ENCODE peak calls at places on chromosomes 11 and 22, in eight cellular contexts. F is psoas muscle; W is fibroblast of lung; A is SW480; B is fibroblast of the conjunctiva; K is naive thymus-derived CD4-positive, alpha-beta T cell; O is NCI-H774; D is cardiac muscle cell. E is an unnamed sample.

GRCh38 chr11:12214751-12215150 is 104.4 kb downstream of the MICAL2 start:
- DNase-seq in A (no peak), W (peak), B (no peak), D (no peak), F (no peak), O (no peak), K (no peak), E (no peak)

GRCh38 chr11:96524475-96524874 is 134.7 kb downstream of the JRKL start:
- DNase-seq in K (no peak), F (no peak), A (no peak), O (no peak), W (peak), B (no peak), D (peak), E (no peak)

GRCh38 chr11:66331542-66332370 is 4.5 kb downstream of the RIN1 start:
- DNase-seq in D (peak), O (no peak), K (no peak), B (no peak), A (no peak), W (no peak), F (peak), E (no peak)

GRCh38 chr11:2758751-2759150 is 59.0 kb upstream of the KCNQ1OT1 start:
- DNase-seq in B (no peak), A (no peak), K (no peak), O (no peak), F (no peak), W (no peak), D (no peak), E (no peak)

GRCh38 chr11:95230054-95231034 is 658 bp downstream of the SESN3 start:
- DNase-seq in A (peak), K (peak), F (peak), D (peak), O (no peak), W (peak), B (no peak), E (peak)

GRCh38 chr11:17519031-17519430 is 25.2 kb downstream of the USH1C start:
- DNase-seq in F (no peak), W (no peak), K (no peak), A (no peak), B (no peak), D (no peak), O (no peak), E (no peak)

GRCh38 chr11:9754041-9754471 is 90.2 kb downstream of the SWAP70 start:
- DNase-seq in A (no peak), O (no peak), D (no peak), W (no peak), B (no peak), K (no peak), F (no peak), E (no peak)

GRCh38 chr11:11973866-11974265 is 34.6 kb downstream of the DKK3 start:
- DNase-seq in D (peak), O (no peak), W (no peak), F (no peak), B (no peak), K (no peak), A (no peak), E (no peak)

GRCh38 chr22:28923826-28924732 is 40.7 kb downstream of the ZNRF3 start:
- DNase-seq in A (peak), B (no peak), D (no peak), K (no peak), O (peak), F (peak), W (no peak), E (peak)

GRCh38 chr11:76629133-76629852 is 41.3 kb downstream of the LRRC32 start:
- DNase-seq in A (no peak), O (no peak), K (no peak), F (peak), B (no peak), W (peak), D (no peak), E (no peak)

GRCh38 chr11:10398525-10398924 is 56.5 kb upstream of the AMPD3 start:
- DNase-seq in B (no peak), W (no peak), A (no peak), F (no peak), O (no peak), D (no peak), K (no peak), E (peak)

GRCh38 chr22:30226192-30226832 is 20.2 kb downstream of the LIF start:
- DNase-seq in B (no peak), W (no peak), O (no peak), A (no peak), F (no peak), K (no peak), D (no peak), E (no peak)

GRCh38 chr11:104946907-104947306 is 21.5 kb downstream of the CASP4 start:
- DNase-seq in W (peak), D (no peak), O (no peak), K (peak), B (peak), A (peak), F (no peak), E (no peak)

GRCh38 chr22:44547371-44547770 is 49.3 kb upstream of the RTL6 start:
- DNase-seq in F (no peak), B (no peak), O (no peak), D (no peak), K (no peak), W (no peak), A (no peak), E (peak)

GRCh38 chr22:39221999-39222686 is 22.6 kb downstream of the PDGFB start:
- DNase-seq in K (no peak), F (peak), D (no peak), B (no peak), O (no peak), A (no peak), W (no peak), E (peak)

GRCh38 chr11:107830915-107831540 is 27.6 kb downstream of the SLC35F2 start:
- DNase-seq in K (no peak), F (no peak), B (no peak), O (no peak), A (no peak), D (no peak), W (no peak), E (no peak)

GRCh38 chr11:113016905-113017304 is 55.7 kb downstream of the NCAM1 start:
- DNase-seq in F (no peak), O (no peak), B (no peak), A (no peak), W (no peak), K (no peak), D (no peak), E (no peak)

GRCh38 chr11:27241316-27242122 is 121.5 kb downstream of the CCDC34 start:
- DNase-seq in B (peak), K (no peak), F (no peak), W (peak), D (no peak), A (peak), O (no peak), E (no peak)

GRCh38 chr11:95671768-95672167 is 117.8 kb downstream of the FAM76B start:
- DNase-seq in A (no peak), K (no peak), D (no peak), F (no peak), O (no peak), W (peak), B (peak), E (no peak)

GRCh38 chr22:47918936-47919505 is 1156.6 kb downstream of the TBC1D22A start:
- DNase-seq in K (no peak), F (no peak), A (no peak), D (no peak), W (no peak), O (no peak), B (no peak), E (no peak)

GRCh38 chr11:11586465-11586864 is 35.3 kb downstream of the GALNT18 start:
- DNase-seq in W (no peak), A (no peak), D (no peak), B (no peak), O (no peak), K (no peak), F (no peak), E (no peak)

GRCh38 chr11:128579790-128580504 is 7.4 kb downstream of the ETS1 start:
- DNase-seq in K (no peak), F (no peak), O (no peak), B (no peak), A (no peak), W (no peak), D (no peak), E (no peak)

GRCh38 chr22:48376428-48376827 is 1451.2 kb downstream of the BRD1 start:
- DNase-seq in D (no peak), F (no peak), W (no peak), B (no peak), K (no peak), O (no peak), A (no peak), E (no peak)

GRCh38 chr11:130133716-130134115 is 25.9 kb upstream of the ST14 start:
- DNase-seq in F (no peak), A (no peak), B (no peak), O (no peak), W (no peak), D (no peak), K (no peak), E (no peak)

GRCh38 chr11:93567406-93567819 is 24.2 kb upstream of the SMCO4 start:
- DNase-seq in A (no peak), W (peak), K (no peak), B (peak), D (no peak), O (no peak), F (peak), E (no peak)

GRCh38 chr11:34495724-34496377 is 17.7 kb downstream of the ELF5 start:
- DNase-seq in B (no peak), O (no peak), A (peak), F (no peak), K (no peak), D (no peak), W (no peak), E (peak)

GRCh38 chr11:8081591-8082021 is 595 bp downstream of the TUB start:
- DNase-seq in K (no peak), B (no peak), F (no peak), A (no peak), D (no peak), O (no peak), W (peak), E (no peak)

GRCh38 chr11:124612567-124613245 is 1.5 kb downstream of the PANX3 start:
- DNase-seq in W (no peak), O (no peak), F (no peak), B (no peak), A (no peak), K (no peak), D (peak), E (no peak)

GRCh38 chr22:37193629-37194191 is 5.7 kb upstream of the C1QTNF6 start:
- DNase-seq in D (no peak), W (no peak), F (peak), K (peak), B (peak), A (no peak), O (no peak), E (no peak)

GRCh38 chr11:61555978-61556377 is 24.9 kb downstream of the SYT7 start:
- DNase-seq in K (no peak), O (no peak), F (no peak), W (no peak), B (no peak), A (no peak), D (no peak), E (no peak)

GRCh38 chr11:107590460-107591097 is 368 bp upstream of the ELMOD1 start:
- DNase-seq in F (no peak), K (peak), A (peak), W (no peak), O (no peak), B (no peak), D (no peak), E (no peak)

GRCh38 chr11:47437746-47438418 is 11.1 kb downstream of the RAPSN start:
- DNase-seq in B (no peak), D (no peak), K (no peak), A (no peak), W (no peak), F (peak), O (no peak), E (peak)

GRCh38 chr22:49331878-49332277 is 495.8 kb downstream of the BRD1 start:
- DNase-seq in F (no peak), K (no peak), B (no peak), O (no peak), W (no peak), A (no peak), D (no peak), E (no peak)

GRCh38 chr22:43852605-43853327 is 9.5 kb downstream of the SULT4A1 start:
- DNase-seq in D (no peak), B (no peak), A (no peak), K (no peak), W (no peak), F (peak), O (no peak), E (peak)